ENCODE peak calls at places on chromosomes 16 and 17, in nine cellular contexts. T, V, U, X, O, N, Y, C and P are unnamed samples.

GRCh38 chr16:48820379-48820778 is 210.4 kb upstream of the N4BP1 start:
- DNase-seq in C (no peak), X (no peak), O (no peak), U (no peak), N (no peak), V (no peak), Y (no peak), T (no peak), P (no peak)

GRCh38 chr17:5413682-5414081 is 5.8 kb downstream of the NUP88 start:
- DNase-seq in T (no peak), X (no peak), N (no peak), Y (no peak), O (no peak), U (no peak), V (no peak), C (no peak), P (peak)

GRCh38 chr17:79023180-79023705 is 726 bp upstream of the C1QTNF1 start:
- DNase-seq in X (no peak), V (peak), O (no peak), Y (no peak), N (no peak), T (no peak), C (no peak), U (no peak), P (no peak)

GRCh38 chr17:21061971-21062526 is 19.2 kb upstream of the USP22 start:
- DNase-seq in Y (peak), N (no peak), O (no peak), C (no peak), X (no peak), V (no peak), T (no peak), U (no peak), P (no peak)

GRCh38 chr17:17297217-17297616 is 6.0 kb upstream of the NT5M start:
- DNase-seq in U (no peak), V (no peak), N (no peak), O (no peak), T (no peak), Y (no peak), X (no peak), C (no peak), P (no peak)

GRCh38 chr17:36992701-36993100 is 43.9 kb downstream of the AATF start:
- DNase-seq in C (no peak), Y (no peak), O (no peak), V (no peak), N (no peak), T (no peak), X (no peak), U (peak), P (no peak)

GRCh38 chr16:69410285-69410990 is 14.0 kb upstream of the CYB5B start:
- DNase-seq in T (no peak), X (no peak), O (no peak), C (no peak), U (no peak), Y (no peak), N (no peak), V (no peak), P (peak)

GRCh38 chr17:2309338-2310143 is 5.8 kb downstream of the SRR start:
- DNase-seq in X (no peak), C (no peak), U (no peak), T (no peak), Y (no peak), O (no peak), N (no peak), V (no peak), P (peak)

GRCh38 chr17:81436294-81436849 is 41.1 kb downstream of the BAHCC1 start:
- DNase-seq in T (no peak), O (no peak), Y (no peak), U (no peak), V (no peak), N (no peak), C (no peak), X (no peak), P (peak)

GRCh38 chr16:2816751-2817495 is at the start of gene PRSS21:
- DNase-seq in C (peak), N (no peak), O (peak), T (no peak), V (peak), U (no peak), X (no peak), Y (no peak), P (no peak)

GRCh38 chr16:2817496-2818277 is 650 bp downstream of the PRSS21 start:
- DNase-seq in X (no peak), U (no peak), C (peak), T (no peak), N (no peak), Y (no peak), V (no peak), O (peak), P (no peak)

GRCh38 chr16:2819179-2819938 is 2.3 kb downstream of the PRSS21 start:
- DNase-seq in N (no peak), T (no peak), O (peak), C (no peak), X (no peak), V (no peak), Y (no peak), U (no peak), P (no peak)

GRCh38 chr16:2819939-2820835 is 3.1 kb downstream of the PRSS21 start:
- DNase-seq in Y (no peak), T (no peak), N (no peak), O (peak), V (no peak), U (no peak), C (no peak), X (no peak), P (no peak)

DNA sequence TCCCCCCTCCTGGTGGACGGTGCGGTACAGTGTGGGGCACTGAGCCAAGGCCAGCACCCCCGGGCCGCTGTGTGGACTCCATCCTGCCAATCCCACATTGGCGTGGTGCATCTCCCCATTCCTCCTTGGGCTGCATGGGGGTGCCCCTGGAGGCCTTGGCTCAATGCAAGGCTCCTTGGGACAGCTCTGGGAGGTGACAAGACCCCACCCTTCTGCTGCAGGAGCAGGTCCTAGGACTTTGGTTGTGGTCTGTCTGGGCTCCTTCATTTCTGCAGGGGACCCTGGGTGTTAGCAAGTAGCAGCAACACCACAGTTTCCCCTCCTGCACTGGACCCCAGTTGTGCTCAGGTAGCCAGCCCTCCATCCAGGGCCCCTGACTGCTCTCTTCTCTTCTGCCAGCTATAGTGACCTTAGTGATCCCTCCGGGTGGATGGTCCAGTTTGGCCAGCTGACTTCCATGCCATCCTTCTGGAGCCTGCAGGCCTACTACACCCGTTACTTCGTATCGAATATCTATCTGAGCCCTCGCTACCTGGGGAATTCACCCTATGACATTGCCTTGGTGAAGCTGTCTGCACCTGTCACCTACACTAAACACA is 1.3 kb downstream of the PRSS21 start:
- DNase-seq in X (no peak), C (no peak), V (no peak), Y (no peak), N (no peak), U (no peak), O (peak), T (no peak), P (no peak)
- TF ChIP-seq CTCF in X (no peak), C (no peak), V (no peak), Y (no peak), N (no peak), U (no peak), O (no peak), T (no peak), P (no peak)

DNA sequence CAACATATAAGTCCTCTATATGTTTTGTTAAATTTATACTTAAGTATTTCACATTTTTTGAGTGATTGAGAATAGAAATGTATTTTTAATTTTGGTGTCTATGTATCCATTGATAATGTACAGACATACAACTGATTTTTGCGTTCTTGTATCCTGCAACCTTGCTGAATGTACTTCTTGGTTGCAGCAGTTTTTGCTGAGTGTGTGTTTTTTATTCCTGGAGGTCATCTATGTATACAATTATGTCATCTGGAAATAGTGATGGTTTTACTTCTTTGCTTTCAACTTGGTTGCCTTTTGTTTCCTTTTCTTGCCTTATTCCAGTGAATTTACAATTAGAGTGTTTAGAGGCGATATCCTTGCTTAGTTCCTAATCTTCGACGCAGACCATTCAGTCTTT is 67.5 kb upstream of the NETO2 start:
- DNase-seq in O (no peak), X (no peak), T (no peak), U (no peak), C (no peak), Y (no peak), N (no peak), V (no peak), P (peak)
- TF ChIP-seq CTCF in O (no peak), X (no peak), T (no peak), U (no peak), C (no peak), Y (no peak), N (no peak), V (no peak), P (no peak)

GRCh38 chr16:57904101-57904500 is 66.8 kb downstream of the CNGB1 start:
- DNase-seq in O (no peak), C (no peak), Y (no peak), N (no peak), T (no peak), X (no peak), U (no peak), V (no peak), P (no peak)

GRCh38 chr16:57903656-57904055 is 67.3 kb downstream of the CNGB1 start:
- DNase-seq in T (no peak), O (no peak), N (no peak), Y (no peak), X (no peak), U (no peak), C (no peak), V (no peak), P (no peak)

GRCh38 chr16:57908409-57908987 is 62.4 kb downstream of the CNGB1 start:
- DNase-seq in O (no peak), T (no peak), Y (no peak), U (no peak), N (no peak), C (no peak), V (no peak), X (no peak), P (no peak)

GRCh38 chr16:57910726-57911125 is 60.2 kb downstream of the CNGB1 start:
- DNase-seq in X (no peak), C (no peak), U (no peak), Y (no peak), O (no peak), V (no peak), N (no peak), T (no peak), P (no peak)

GRCh38 chr16:57906385-57907316 is 64.3 kb downstream of the CNGB1 start:
- DNase-seq in O (peak), T (no peak), V (peak), C (peak), N (no peak), Y (no peak), U (no peak), X (no peak), P (no peak)
- TF ChIP-seq CTCF in O (peak), T (peak), V (peak), C (peak), N (peak), Y (peak), U (peak), X (no peak), P (peak)

DNA sequence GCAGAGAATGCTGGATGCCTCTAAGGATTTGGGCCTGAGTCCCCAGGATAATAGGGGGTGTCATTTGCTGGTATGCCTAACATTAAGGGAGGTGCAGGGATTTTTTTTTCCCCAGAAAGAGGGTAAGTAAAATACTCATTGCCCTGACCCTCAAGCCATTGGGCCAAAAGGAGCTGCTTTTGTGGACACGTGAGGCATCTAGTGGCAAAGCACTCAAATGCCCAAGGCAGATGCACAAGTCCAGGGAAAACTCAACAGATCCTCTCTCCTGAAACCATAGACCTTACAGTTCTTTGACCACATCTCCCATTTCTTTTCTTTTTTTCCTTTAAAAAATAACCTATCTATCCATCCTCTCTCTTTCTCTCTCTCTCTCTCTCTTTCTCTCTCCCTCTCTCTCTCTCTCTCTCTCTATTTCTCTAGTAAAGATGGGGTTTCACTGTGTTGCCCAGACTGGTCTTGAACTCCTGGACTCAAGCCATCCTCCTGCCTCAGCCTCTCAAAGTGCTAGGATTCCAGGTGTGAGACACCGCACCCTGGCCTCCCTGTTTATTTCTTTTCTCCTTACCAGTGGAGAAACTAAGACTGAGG is 11.8 kb downstream of the IRX5 start:
- DNase-seq in C (no peak), V (no peak), X (no peak), O (no peak), N (no peak), Y (no peak), U (no peak), T (no peak), P (no peak)
- TF ChIP-seq CTCF in C (no peak), V (no peak), X (no peak), O (peak), N (no peak), Y (no peak), U (no peak), T (no peak), P (no peak)